ENCODE peak calls at places on chromosomes 3 and 15, in seven cellular contexts. E, N, R, I, X, K and J are unnamed samples.

GRCh38 chr15:37289109-37289765 is 188.9 kb upstream of the MEIS2 start:
- DNase-seq in X (no peak), E (peak), K (no peak), N (no peak), I (no peak), R (no peak), J (peak)

GRCh38 chr15:72037321-72037720 is 80.6 kb downstream of the MYO9A start:
- DNase-seq in E (no peak), K (no peak), I (no peak), X (no peak), N (no peak), R (no peak), J (no peak)

GRCh38 chr3:177525987-177526712 is 328.9 kb upstream of the TBL1XR1 start:
- DNase-seq in I (no peak), N (peak), R (no peak), E (peak), X (no peak), K (no peak), J (no peak)

GRCh38 chr3:145815707-145816413 is 345.1 kb downstream of the PLOD2 start:
- DNase-seq in K (no peak), R (no peak), I (no peak), N (no peak), E (no peak), X (no peak), J (no peak)

GRCh38 chr3:107193114-107193513 is 184.1 kb upstream of the CCDC54 start:
- DNase-seq in I (no peak), K (no peak), X (no peak), R (no peak), N (no peak), E (no peak), J (no peak)

GRCh38 chr3:42660131-42660715 is 6.7 kb downstream of the ZBTB47 start:
- DNase-seq in X (peak), E (peak), N (no peak), R (no peak), I (no peak), K (no peak), J (no peak)

GRCh38 chr15:72358532-72359180 is 17.2 kb downstream of the HEXA start:
- DNase-seq in I (no peak), E (peak), R (peak), N (no peak), K (no peak), X (peak), J (no peak)

GRCh38 chr15:66400351-66400774 is 13.7 kb downstream of the MAP2K1 start:
- DNase-seq in R (no peak), N (no peak), X (no peak), I (no peak), E (peak), K (no peak), J (no peak)

GRCh38 chr3:71006810-71007785 is 576.4 kb downstream of the FOXP1 start:
- DNase-seq in I (peak), R (no peak), N (no peak), X (no peak), K (no peak), E (peak), J (peak)

GRCh38 chr3:167684389-167684993 is 30.7 kb upstream of the WDR49 start:
- DNase-seq in K (no peak), R (peak), N (no peak), E (peak), I (peak), X (no peak), J (peak)

GRCh38 chr3:159263750-159264561 is 462.1 kb downstream of the MFSD1 start:
- DNase-seq in K (no peak), X (no peak), N (no peak), E (peak), R (no peak), I (peak), J (peak)

GRCh38 chr15:36364377-36364776 is 215.0 kb upstream of the CDIN1 start:
- DNase-seq in X (no peak), E (no peak), N (no peak), K (no peak), R (no peak), I (no peak), J (no peak)

GRCh38 chr3:197541756-197542539 is 13.8 kb downstream of the BDH1 start:
- DNase-seq in R (no peak), E (peak), X (peak), N (peak), K (no peak), I (no peak), J (no peak)

GRCh38 chr3:149752051-149752787 is at the start of gene COMMD2:
- DNase-seq in R (peak), I (peak), K (peak), X (peak), N (peak), E (peak), J (peak)

GRCh38 chr15:95287774-95288173 is 1042.7 kb upstream of the NR2F2 start:
- DNase-seq in K (no peak), N (peak), E (no peak), X (no peak), I (no peak), R (no peak), J (no peak)

GRCh38 chr3:148643389-148643840 is 54.3 kb upstream of the AGTR1 start:
- DNase-seq in X (no peak), E (peak), R (no peak), N (no peak), K (no peak), I (peak), J (no peak)

GRCh38 chr3:87761795-87762194 is 297.0 kb downstream of the CGGBP1 start:
- DNase-seq in R (no peak), E (no peak), N (no peak), K (no peak), X (no peak), I (no peak), J (no peak)

GRCh38 chr3:178810173-178810572 is 261.4 kb downstream of the ZMAT3 start:
- DNase-seq in K (no peak), N (no peak), I (no peak), R (no peak), X (peak), E (no peak), J (no peak)

GRCh38 chr15:73273181-73274002 is 95.4 kb downstream of the HCN4 start:
- DNase-seq in K (peak), I (peak), N (peak), X (no peak), R (peak), E (peak), J (no peak)

GRCh38 chr15:100891316-100892012 is 11.8 kb downstream of the ALDH1A3 start:
- DNase-seq in E (no peak), I (no peak), N (no peak), R (no peak), X (no peak), K (no peak), J (no peak)